ENCODE peak calls at places on chromosomes 2 and 18, in five cellular contexts. N is tibial artery, M is GM23338, K is astrocyte, W is cardiac muscle cell. R is an unnamed sample. For H3K4me1 and H3K36me3, the result is how much of the 10 kb centered on the place peaks cover.

GRCh38 chr2:176088048-176088936 is 4.2 kb upstream of the HOXD13 start:
- DNase-seq in N (peak), M (peak), K (no peak), W (peak), R (no peak)

GRCh38 chr2:54722641-54723299 is 692 bp upstream of the EML6 start:
- DNase-seq in N (no peak), M (peak), K (peak), W (peak), R (no peak)

GRCh38 chr2:176484838-176485237 is 215.6 kb downstream of the MTX2 start:
- DNase-seq in N (no peak), M (no peak), K (peak), W (peak), R (no peak)

GRCh38 chr2:127398239-127398590 is 10.4 kb upstream of the MAP3K2 start:
- DNase-seq in N (peak), M (no peak), K (peak), W (peak), R (no peak)

GRCh38 chr2:133948610-133949290 is 305.1 kb upstream of the MGAT5 start:
- DNase-seq in N (no peak), M (no peak), K (no peak), W (no peak), R (no peak)

GRCh38 chr18:79576686-79577351 is 102.8 kb upstream of the CTDP1 start:
- DNase-seq in N (peak), M (no peak), K (peak), W (peak), R (no peak)

GRCh38 chr2:128834853-128835252 is 516.2 kb upstream of the HS6ST1 start:
- DNase-seq in N (no peak), M (no peak), K (no peak), W (no peak), R (no peak)

GRCh38 chr18:39053569-39053968 is 1488.0 kb upstream of the CELF4 start:
- DNase-seq in N (no peak), M (no peak), K (no peak), W (no peak), R (no peak)

GRCh38 chr2:39158351-39158750 is 37.5 kb upstream of the SOS1 start:
- DNase-seq in N (no peak), M (no peak), K (no peak), W (peak), R (no peak)

GRCh38 chr2:108583903-108584520 is 49.7 kb downstream of the LIMS1 start:
- DNase-seq in N (no peak), M (peak), K (peak), W (peak), R (peak)

GRCh38 chr2:165410231-165410630 is 59.3 kb upstream of the CSRNP3 start:
- DNase-seq in N (no peak), M (no peak), K (no peak), W (no peak), R (no peak)

GRCh38 chr2:134299334-134299733 is 45.5 kb downstream of the MGAT5 start:
- DNase-seq in N (no peak), M (no peak), K (no peak), W (no peak), R (no peak)

GRCh38 chr18:13354414-13354813 is 135.9 kb downstream of the LDLRAD4 start:
- DNase-seq in N (no peak), M (no peak), K (no peak), W (no peak), R (no peak)

GRCh38 chr2:25481381-25482310 is 139.9 kb upstream of the DNMT3A start:
- DNase-seq in N (no peak), M (no peak), K (peak), W (peak), R (no peak)

GRCh38 chr18:57337890-57338289 is 14.5 kb upstream of the ST8SIA3 start:
- DNase-seq in N (no peak), M (no peak), K (no peak), W (no peak), R (no peak)

GRCh38 chr2:78423631-78424030 is 601.9 kb upstream of the REG3G start:
- DNase-seq in N (no peak), M (no peak), K (no peak), W (no peak), R (no peak)

GRCh38 chr2:85776672-85777071 is 22.9 kb downstream of the ATOH8 start:
- DNase-seq in N (peak), M (no peak), K (no peak), W (no peak), R (no peak)

GRCh38 chr2:85775406-85776381 is 21.9 kb downstream of the ATOH8 start:
- DNase-seq in N (no peak), M (no peak), K (no peak), W (no peak), R (no peak)

GRCh38 chr2:85778646-85779364 is 25.0 kb downstream of the ATOH8 start:
- DNase-seq in N (no peak), M (no peak), K (no peak), W (no peak), R (no peak)

GRCh38 chr2:85779641-85780315 is 26.0 kb downstream of the ATOH8 start:
- DNase-seq in N (no peak), M (no peak), K (no peak), W (no peak), R (no peak)

GRCh38 chr2:85777441-85777861 is 23.7 kb downstream of the ATOH8 start:
- DNase-seq in N (peak), M (no peak), K (no peak), W (peak), R (no peak)
- H3K4me1 ChIP-seq in N (under half), M (under half), K (under half), W (under half), R (under half)

GRCh38 chr2:241255542-241256167 is 59.8 kb downstream of the HDLBP start:
- DNase-seq in N (no peak), M (no peak), K (no peak), W (no peak), R (no peak)

GRCh38 chr2:241258505-241259160 is 56.8 kb downstream of the HDLBP start:
- DNase-seq in N (no peak), M (no peak), K (no peak), W (no peak), R (no peak)

GRCh38 chr2:241254904-241255351 is 60.5 kb downstream of the HDLBP start:
- DNase-seq in N (no peak), M (no peak), K (no peak), W (no peak), R (no peak)

GRCh38 chr2:241256168-241256545 is 59.3 kb downstream of the HDLBP start:
- DNase-seq in N (no peak), M (no peak), K (no peak), W (no peak), R (no peak)

GRCh38 chr2:241257419-241258032 is 57.9 kb downstream of the HDLBP start:
- DNase-seq in N (no peak), M (no peak), K (no peak), W (no peak), R (no peak)
- H3K36me3 ChIP-seq in N (half or more), M (half or more), K (half or more), W (half or more), R (under half)

GRCh38 chr18:35040638-35040987 is 600 bp upstream of the MAPRE2 start:
- DNase-seq in N (no peak), M (no peak), K (no peak), W (no peak), R (no peak)

GRCh38 chr18:35041752-35042379 is 653 bp downstream of the MAPRE2 start:
- DNase-seq in N (no peak), M (no peak), K (no peak), W (peak), R (no peak)

GRCh38 chr18:35040988-35041751 is at the start of gene MAPRE2:
- DNase-seq in N (peak), M (peak), K (peak), W (peak), R (peak)

GRCh38 chr18:35043207-35043606 is 2.0 kb downstream of the MAPRE2 start:
- DNase-seq in N (no peak), M (no peak), K (no peak), W (no peak), R (no peak)

DNA sequence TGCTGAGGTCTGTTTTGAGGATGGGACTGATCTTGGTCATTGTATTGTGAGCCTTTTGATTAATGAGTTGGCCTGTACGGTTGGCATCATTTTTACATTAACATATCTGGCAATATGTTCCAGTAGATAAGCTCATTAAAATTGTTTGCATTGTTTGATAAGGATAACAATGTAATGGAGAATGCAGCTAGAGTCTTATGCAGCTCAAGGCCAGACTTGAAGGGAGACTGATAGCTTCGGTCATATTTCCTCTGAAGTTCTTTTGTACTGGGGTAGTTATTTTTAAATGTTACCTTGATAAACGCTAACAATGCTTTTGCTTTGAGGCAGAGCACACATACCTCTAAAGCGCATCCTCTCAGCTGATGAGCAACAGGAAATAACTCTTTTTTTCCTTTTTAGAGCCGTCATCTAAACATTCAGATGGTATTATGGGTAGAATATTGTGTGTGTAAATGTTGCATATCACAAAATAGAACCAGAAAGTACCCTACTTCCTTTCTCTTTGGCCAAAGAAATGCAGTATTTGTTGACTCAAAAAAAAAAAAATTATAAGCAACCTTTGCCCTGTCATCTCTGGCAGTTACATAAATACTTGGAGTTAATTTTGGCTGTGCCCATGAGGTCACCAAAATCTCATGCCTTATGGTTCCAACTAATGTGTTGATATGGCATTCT is 1.3 kb downstream of the MAPRE2 start:
- DNase-seq in N (no peak), M (no peak), K (peak), W (peak), R (no peak)
- H3K4me1 ChIP-seq in N (under half), M (under half), K (under half), W (under half), R (half or more)

DNA sequence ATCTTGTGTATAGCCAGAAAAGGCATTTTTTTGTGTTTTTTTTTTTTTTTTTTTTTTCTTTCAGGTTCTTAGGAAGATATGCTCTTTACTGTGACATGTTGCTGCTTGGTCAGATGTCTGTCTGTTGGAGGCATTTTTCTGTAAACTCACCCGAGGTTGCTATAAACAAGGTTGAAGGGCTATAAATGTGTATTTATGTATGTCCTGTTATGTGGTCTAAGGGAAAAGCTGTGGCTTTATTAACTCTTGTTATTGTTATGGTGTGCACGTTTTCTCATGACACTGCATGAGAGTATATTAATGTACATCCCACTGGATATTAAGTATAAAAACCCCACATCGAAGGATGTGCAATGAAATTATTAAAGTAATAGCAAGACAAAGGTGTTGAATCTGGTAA is 102.0 kb downstream of the ZNF532 start:
- DNase-seq in N (no peak), M (no peak), K (no peak), W (no peak), R (no peak)
- H3K36me3 ChIP-seq in N (under half), M (under half), K (under half), W (under half), R (under half)

DNA sequence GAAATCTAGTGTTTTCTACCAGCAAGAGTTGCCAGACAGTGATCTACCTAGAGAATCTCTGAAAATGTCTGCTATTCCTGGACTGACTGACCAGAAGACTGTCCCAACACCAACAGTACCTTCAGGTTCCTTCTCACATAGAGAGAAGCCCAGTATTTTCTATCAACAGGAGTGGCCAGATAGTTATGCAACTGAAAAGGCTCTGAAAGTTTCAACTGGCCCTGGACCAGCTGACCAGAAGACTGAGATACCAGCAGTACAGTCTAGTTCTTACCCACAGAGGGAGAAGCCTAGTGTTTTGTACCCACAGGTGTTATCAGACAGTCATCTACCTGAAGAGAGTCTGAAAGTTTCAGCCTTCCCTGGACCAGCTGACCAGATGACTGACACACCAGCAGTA is 63.8 kb downstream of the ALMS1 start:
- DNase-seq in N (no peak), M (no peak), K (no peak), W (no peak), R (no peak)
- H3K4me1 ChIP-seq in N (under half), M (under half), K (under half), W (under half), R (under half)

GRCh38 chr2:168749264-168749663 is 53.2 kb upstream of the NOSTRIN start:
- DNase-seq in N (no peak), M (peak), K (no peak), W (no peak), R (no peak)
- H3K36me3 ChIP-seq in N (under half), M (under half), K (under half), W (under half), R (under half)